ENCODE peak calls at places on chromosomes 5 and 9, in six cellular contexts. R is H9, B is RWPE2, P is mesenchymal stem cell, U is HepG2, K is left lung. Z is an unnamed sample.
A peak's percentile ranks its signal among the peaks of the same experiment; 100 is the strongest.

GRCh38 chr5:57137401-57137800 is 36.5 kb upstream of the GPBP1 start:
- DNase-seq in R (no peak), B (no peak), P (no peak), U (no peak), K (no peak), Z (no peak)

GRCh38 chr9:88954073-88954472 is 37.2 kb upstream of the S1PR3 start:
- DNase-seq in R (no peak), B (no peak), P (no peak), U (no peak), K (no peak), Z (no peak)

GRCh38 chr5:160460377-160461049 is 38.9 kb downstream of the PTTG1 start:
- DNase-seq in R (no peak), B (no peak), P (peak; percentile 3), U (no peak), K (no peak), Z (no peak)

GRCh38 chr9:35452481-35452880 is 37.4 kb upstream of the RUSC2 start:
- DNase-seq in R (peak; percentile 31), B (no peak), P (peak; percentile 5), U (no peak), K (no peak), Z (no peak)

GRCh38 chr9:95684516-95684915 is 167.7 kb upstream of the PTCH1 start:
- DNase-seq in R (no peak), B (no peak), P (no peak), U (no peak), K (no peak), Z (no peak)

GRCh38 chr9:13817754-13818278 is 496.1 kb downstream of the NFIB start:
- DNase-seq in R (no peak), B (no peak), P (peak; percentile 3), U (no peak), K (no peak), Z (no peak)

GRCh38 chr9:34651286-34651685 is 699 bp upstream of the IL11RA start:
- DNase-seq in R (no peak), B (no peak), P (peak; percentile 48), U (no peak), K (no peak), Z (peak; percentile 48)

GRCh38 chr5:159951387-159951786 is 35.1 kb downstream of the ADRA1B start:
- DNase-seq in R (peak; percentile 67), B (no peak), P (peak; percentile 45), U (no peak), K (no peak), Z (no peak)

GRCh38 chr5:6737043-6737941 is 24.1 kb downstream of the TENT4A start:
- DNase-seq in R (no peak), B (peak; percentile 57), P (no peak), U (no peak), K (no peak), Z (no peak)

GRCh38 chr9:31137850-31138160 is 1246.6 kb upstream of the ACO1 start:
- DNase-seq in R (no peak), B (no peak), P (peak; percentile 9), U (no peak), K (no peak), Z (no peak)

GRCh38 chr9:109852561-109852960 is 72.6 kb downstream of the PALM2AKAP2 start:
- DNase-seq in R (no peak), B (no peak), P (no peak), U (no peak), K (no peak), Z (no peak)

GRCh38 chr9:105959491-105959890 is 265.1 kb downstream of the TMEM38B start:
- DNase-seq in R (no peak), B (no peak), P (no peak), U (no peak), K (no peak), Z (peak; percentile 19)

GRCh38 chr9:70031141-70031545 is 12.5 kb upstream of the MAMDC2 start:
- DNase-seq in R (no peak), B (no peak), P (peak; percentile 24), U (no peak), K (no peak), Z (no peak)

GRCh38 chr5:100992354-100992753 is 89.3 kb upstream of the ST8SIA4 start:
- DNase-seq in R (no peak), B (no peak), P (no peak), U (no peak), K (no peak), Z (no peak)

GRCh38 chr5:111058064-111058463 is 13.4 kb upstream of the TSLP start:
- DNase-seq in R (no peak), B (no peak), P (no peak), U (no peak), K (no peak), Z (no peak)

GRCh38 chr9:33506626-33507370 is 17.3 kb upstream of the ANKRD18B start:
- DNase-seq in R (no peak), B (peak; percentile 84), P (peak; percentile 93), U (peak; percentile 31), K (no peak), Z (peak; percentile 59)

GRCh38 chr5:40682431-40683017 is 2.8 kb downstream of the PTGER4 start:
- DNase-seq in R (no peak), B (no peak), P (no peak), U (no peak), K (no peak), Z (no peak)

GRCh38 chr9:6938447-6938846 is 180.7 kb downstream of the KDM4C start:
- DNase-seq in R (no peak), B (no peak), P (peak; percentile 89), U (peak; percentile 36), K (no peak), Z (no peak)

GRCh38 chr9:99253772-99254431 is 31.8 kb downstream of the SEC61B start:
- DNase-seq in R (no peak), B (no peak), P (no peak), U (no peak), K (no peak), Z (no peak)

GRCh38 chr9:103913899-103914298 is 180.2 kb upstream of the SMC2 start:
- DNase-seq in R (no peak), B (no peak), P (no peak), U (no peak), K (no peak), Z (no peak)

GRCh38 chr5:80191397-80191796 is 64.5 kb downstream of the SERINC5 start:
- DNase-seq in R (no peak), B (no peak), P (no peak), U (no peak), K (no peak), Z (no peak)

GRCh38 chr9:81671880-81672280 is 17.5 kb downstream of the TLE1 start:
- DNase-seq in R (no peak), B (no peak), P (peak; percentile 32), U (no peak), K (no peak), Z (peak; percentile 28)

GRCh38 chr9:739362-739761 is 102.1 kb upstream of the DMRT1 start:
- DNase-seq in R (no peak), B (no peak), P (peak; percentile 27), U (no peak), K (no peak), Z (no peak)

GRCh38 chr5:65171645-65172044 is 310.1 kb downstream of the ADAMTS6 start:
- DNase-seq in R (no peak), B (no peak), P (no peak), U (no peak), K (no peak), Z (no peak)

GRCh38 chr9:73176450-73176875 is 24.8 kb downstream of the ANXA1 start:
- DNase-seq in R (no peak), B (no peak), P (no peak), U (no peak), K (no peak), Z (no peak)

GRCh38 chr9:112541690-112542089 is 55.1 kb downstream of the KIAA1958 start:
- DNase-seq in R (no peak), B (no peak), P (peak; percentile 12), U (no peak), K (no peak), Z (no peak)

GRCh38 chr9:24672336-24672735 is 126.6 kb upstream of the IZUMO3 start:
- DNase-seq in R (no peak), B (no peak), P (no peak), U (no peak), K (no peak), Z (no peak)

DNA sequence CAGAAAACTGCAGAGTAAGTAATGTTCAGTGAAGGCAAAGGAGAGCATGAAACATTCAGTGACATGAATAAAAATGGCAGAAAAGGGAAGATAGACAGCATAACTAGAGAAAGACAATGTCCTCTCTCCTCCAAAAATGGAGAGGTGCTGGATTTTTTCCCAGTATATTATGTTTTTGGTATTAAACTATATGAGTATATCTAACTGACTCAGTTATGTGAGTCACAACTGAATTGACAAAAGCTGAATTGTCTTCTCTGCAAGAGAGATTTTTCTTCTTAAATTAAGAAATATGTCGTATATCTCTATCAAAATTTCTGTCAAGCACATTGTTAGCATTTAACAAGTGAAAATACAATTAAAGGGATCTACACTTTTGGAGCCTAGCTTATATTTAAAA is 375.1 kb downstream of the CHSY3 start:
- DNase-seq in R (no peak), B (no peak), P (no peak), U (no peak), K (no peak), Z (no peak)
- H3K4me1 ChIP-seq in R (no peaks in the 10 kb centered on the region), B (peaks cover 11% of the 10 kb centered on the region), P (peaks cover 1% of the 10 kb centered on the region), U (no peaks in the 10 kb centered on the region), K (no peaks in the 10 kb centered on the region), Z (no peaks in the 10 kb centered on the region)

GRCh38 chr5:177302354-177303110 is 987 bp downstream of the RAB24 start:
- DNase-seq in R (peak; percentile 53), B (no peak), P (peak; percentile 32), U (no peak), K (no peak), Z (no peak)

GRCh38 chr5:177300236-177300880 is 3.2 kb downstream of the RAB24 start:
- DNase-seq in R (peak; percentile 70), B (no peak), P (peak; percentile 94), U (no peak), K (no peak), Z (peak; percentile 77)

GRCh38 chr5:177299711-177300110 is 3.8 kb downstream of the RAB24 start:
- DNase-seq in R (no peak), B (no peak), P (no peak), U (no peak), K (peak; percentile 55), Z (no peak)

GRCh38 chr5:177301503-177302165 is 1.9 kb downstream of the RAB24 start:
- DNase-seq in R (no peak), B (peak; percentile 96), P (no peak), U (no peak), K (no peak), Z (no peak)

DNA sequence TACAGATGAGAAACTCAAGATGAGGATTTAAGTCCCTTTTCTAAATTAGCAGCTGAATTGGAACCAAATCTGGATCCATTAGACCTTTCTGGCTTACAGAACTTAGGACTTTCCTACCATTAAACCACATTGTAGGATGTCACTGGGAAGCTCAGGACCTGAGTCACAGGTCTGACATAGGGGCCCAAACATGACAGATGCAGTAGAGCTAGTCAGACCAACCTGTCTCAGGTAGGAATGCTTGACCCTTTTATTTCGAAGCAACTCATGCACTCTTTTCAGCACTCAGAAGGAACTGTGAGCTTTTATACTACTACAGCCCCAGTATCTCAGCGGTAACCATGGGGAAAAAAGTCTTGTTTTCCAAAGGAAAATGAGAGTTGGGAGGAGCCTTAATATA is 2.5 kb downstream of the RAB24 start:
- DNase-seq in R (no peak), B (no peak), P (peak; percentile 21), U (no peak), K (no peak), Z (no peak)
- H3K4me1 ChIP-seq in R (no peaks in the 10 kb centered on the region), B (peaks cover 28% of the 10 kb centered on the region), P (peaks cover 21% of the 10 kb centered on the region), U (peaks cover 32% of the 10 kb centered on the region), K (peaks cover 40% of the 10 kb centered on the region), Z (peaks cover 37% of the 10 kb centered on the region)

GRCh38 chr9:114081441-114082016 is 3.4 kb upstream of the AMBP start:
- DNase-seq in R (peak; percentile 13), B (peak; percentile 29), P (no peak), U (peak; percentile 84), K (no peak), Z (no peak)
- H3K4me1 ChIP-seq in R (no peaks in the 10 kb centered on the region), B (no peaks in the 10 kb centered on the region), P (peaks cover 35% of the 10 kb centered on the region), U (peaks cover 79% of the 10 kb centered on the region), K (peaks cover 6% of the 10 kb centered on the region), Z (peaks cover 15% of the 10 kb centered on the region)

GRCh38 chr5:143244990-143245389 is 158.5 kb downstream of the NR3C1 start:
- DNase-seq in R (no peak), B (no peak), P (peak; percentile 74), U (no peak), K (no peak), Z (no peak)
- H3K4me1 ChIP-seq in R (no peaks in the 10 kb centered on the region), B (peaks cover 64% of the 10 kb centered on the region), P (peaks cover 20% of the 10 kb centered on the region), U (peaks cover 38% of the 10 kb centered on the region), K (no peaks in the 10 kb centered on the region), Z (peaks cover 9% of the 10 kb centered on the region)